ENCODE peak calls at places on chromosomes 6 and 20, in ten cellular contexts. B is mammary epithelial cell; W is fibroblast of lung; U is uterus; A is CD4-positive, CD25-positive, alpha-beta regulatory T cell; E is cardiac muscle cell; D is ovary; F is tibial artery; I is OCI-LY7; N is AG04450. O is an unnamed sample. For H3K9me3, the result is how much of the 10 kb centered on the place peaks cover.

GRCh38 chr6:27814665-27815424 is 97.4 kb downstream of the OR2B2 start:
- DNase-seq in B (peak), W (peak), U (no peak), A (peak), E (peak), D (peak), F (peak), I (peak), N (peak), O (peak)

GRCh38 chr6:41181566-41181965 is 18.6 kb upstream of the TREM2 start:
- DNase-seq in B (peak), W (no peak), U (no peak), A (no peak), E (no peak), D (no peak), F (no peak), I (no peak), N (no peak), O (no peak)

GRCh38 chr6:143678980-143679379 is 1.2 kb downstream of the PHACTR2 start:
- DNase-seq in B (no peak), W (no peak), U (no peak), A (no peak), E (no peak), D (no peak), F (no peak), I (no peak), N (no peak), O (no peak)

GRCh38 chr6:169592558-169592957 is 109.3 kb downstream of the WDR27 start:
- DNase-seq in B (peak), W (peak), U (no peak), A (no peak), E (peak), D (no peak), F (no peak), I (no peak), N (peak), O (no peak)

GRCh38 chr6:21188505-21189223 is 404.9 kb upstream of the SOX4 start:
- DNase-seq in B (peak), W (no peak), U (no peak), A (no peak), E (no peak), D (no peak), F (no peak), I (peak), N (no peak), O (no peak)

GRCh38 chr6:142387997-142388815 is 86.4 kb downstream of the ADGRG6 start:
- DNase-seq in B (peak), W (peak), U (no peak), A (no peak), E (peak), D (no peak), F (no peak), I (peak), N (no peak), O (no peak)

GRCh38 chr6:38871745-38872568 is 156.8 kb downstream of the DNAH8 start:
- DNase-seq in B (peak), W (peak), U (no peak), A (peak), E (peak), D (peak), F (peak), I (peak), N (peak), O (peak)

GRCh38 chr20:46240065-46240464 is 68.2 kb downstream of the CDH22 start:
- DNase-seq in B (no peak), W (no peak), U (no peak), A (no peak), E (no peak), D (no peak), F (no peak), I (no peak), N (no peak), O (no peak)

GRCh38 chr6:3165631-3166534 is 8.5 kb upstream of the TUBB2A start:
- DNase-seq in B (no peak), W (peak), U (no peak), A (no peak), E (peak), D (no peak), F (no peak), I (no peak), N (no peak), O (no peak)

GRCh38 chr20:61599061-61599930 is 347.2 kb downstream of the CDH4 start:
- DNase-seq in B (no peak), W (no peak), U (no peak), A (no peak), E (no peak), D (no peak), F (no peak), I (no peak), N (no peak), O (no peak)

GRCh38 chr6:4577406-4577805 is 198.8 kb upstream of the CDYL start:
- DNase-seq in B (no peak), W (peak), U (no peak), A (no peak), E (peak), D (no peak), F (no peak), I (no peak), N (peak), O (peak)

GRCh38 chr6:31769684-31770371 is 7.3 kb downstream of the VWA7 start:
- DNase-seq in B (peak), W (peak), U (peak), A (peak), E (peak), D (no peak), F (peak), I (peak), N (no peak), O (peak)

GRCh38 chr6:6546318-6547110 is 42.0 kb upstream of the LY86 start:
- DNase-seq in B (peak), W (peak), U (peak), A (no peak), E (peak), D (peak), F (peak), I (peak), N (no peak), O (peak)

GRCh38 chr6:28978137-28978491 is 27.0 kb downstream of the ZNF311 start:
- DNase-seq in B (no peak), W (no peak), U (no peak), A (no peak), E (no peak), D (no peak), F (no peak), I (no peak), N (no peak), O (no peak)
- H3K27ac ChIP-seq in B (no peak), W (no peak), U (no peak), A (no peak), E (no peak), D (no peak), F (no peak), I (no peak), N (no peak), O (no peak)

GRCh38 chr6:43274916-43275597 is 23.0 kb upstream of the SLC22A7 start:
- DNase-seq in B (no peak), W (no peak), U (no peak), A (peak), E (no peak), D (peak), F (no peak), I (no peak), N (no peak), O (peak)
- H3K4me3 ChIP-seq in B (no peak), W (no peak), U (peak), A (no peak), E (peak), D (peak), F (peak), I (no peak), N (peak), O (no peak)

GRCh38 chr20:42846784-42847490 is 342.8 kb downstream of the PTPRT start:
- DNase-seq in B (no peak), W (no peak), U (no peak), A (no peak), E (no peak), D (no peak), F (no peak), I (no peak), N (no peak), O (no peak)
- H3K9me3 ChIP-seq in B (under half), W (under half), U (under half), A (under half), E (under half), D (under half), F (under half), I (under half), N (under half), O (under half)

GRCh38 chr20:33556237-33556636 is 66.3 kb downstream of the CBFA2T2 start:
- DNase-seq in B (no peak), W (no peak), U (no peak), A (no peak), E (no peak), D (no peak), F (no peak), I (no peak), N (no peak), O (no peak)
- H3K27ac ChIP-seq in B (no peak), W (no peak), U (no peak), A (peak), E (no peak), D (no peak), F (no peak), I (peak), N (no peak), O (peak)

GRCh38 chr6:145758086-145758485 is 22.8 kb upstream of the EPM2A start:
- DNase-seq in B (no peak), W (no peak), U (no peak), A (no peak), E (no peak), D (no peak), F (no peak), I (no peak), N (no peak), O (no peak)

GRCh38 chr6:145752638-145753037 is 17.3 kb upstream of the EPM2A start:
- DNase-seq in B (no peak), W (no peak), U (no peak), A (no peak), E (no peak), D (no peak), F (no peak), I (no peak), N (no peak), O (no peak)

GRCh38 chr6:145756170-145756662 is 20.9 kb upstream of the EPM2A start:
- DNase-seq in B (peak), W (peak), U (no peak), A (no peak), E (peak), D (no peak), F (peak), I (no peak), N (peak), O (peak)

GRCh38 chr6:145761584-145761983 is 26.3 kb upstream of the EPM2A start:
- DNase-seq in B (no peak), W (no peak), U (no peak), A (no peak), E (no peak), D (no peak), F (no peak), I (peak), N (no peak), O (no peak)

GRCh38 chr6:145755682-145756081 is 20.4 kb upstream of the EPM2A start:
- DNase-seq in B (no peak), W (no peak), U (no peak), A (no peak), E (no peak), D (no peak), F (no peak), I (no peak), N (no peak), O (no peak)
- H3K4me3 ChIP-seq in B (no peak), W (no peak), U (no peak), A (no peak), E (no peak), D (no peak), F (no peak), I (no peak), N (no peak), O (no peak)

O was measured in body of pancreas.